ENCODE peak calls at places on chromosomes 5 and 9, in six cellular contexts. P, T, Q, N, O and X are unnamed samples.

GRCh38 chr9:3777137-3777536 is 251.3 kb upstream of the RFX3 start:
- DNase-seq in P (no peak), T (peak; percentile 46), Q (no peak), N (no peak), O (no peak), X (no peak)

GRCh38 chr5:144265643-144266042 is 95.0 kb downstream of the KCTD16 start:
- DNase-seq in P (no peak), T (no peak), Q (no peak), N (no peak), O (no peak), X (no peak)

GRCh38 chr9:115939065-115939765 is 214.4 kb upstream of the PAPPA start:
- DNase-seq in P (no peak), T (peak; percentile 43), Q (no peak), N (no peak), O (no peak), X (peak; percentile 54)

GRCh38 chr9:13716620-13717019 is 437.1 kb upstream of the MPDZ start:
- DNase-seq in P (no peak), T (no peak), Q (no peak), N (no peak), O (no peak), X (no peak)

GRCh38 chr5:59893436-59894227 is at the start of gene PDE4D:
- DNase-seq in P (no peak), T (peak; percentile 69), Q (peak; percentile 26), N (no peak), O (peak; percentile 91), X (peak; percentile 70)

GRCh38 chr9:126440938-126441337 is 114.3 kb downstream of the MVB12B start:
- DNase-seq in P (peak; percentile 76), T (no peak), Q (no peak), N (no peak), O (peak; percentile 41), X (no peak)

GRCh38 chr5:124876983-124877382 is 130.5 kb upstream of the ZNF608 start:
- DNase-seq in P (no peak), T (peak; percentile 16), Q (no peak), N (no peak), O (no peak), X (no peak)

GRCh38 chr5:6734781-6735180 is 21.5 kb downstream of the TENT4A start:
- DNase-seq in P (no peak), T (no peak), Q (peak; percentile 61), N (no peak), O (no peak), X (no peak)

GRCh38 chr5:115600771-115601170 is 1.5 kb downstream of the TICAM2 start:
- DNase-seq in P (no peak), T (no peak), Q (no peak), N (no peak), O (no peak), X (no peak)

GRCh38 chr5:143004361-143004802 is 234.2 kb downstream of the ARHGAP26 start:
- DNase-seq in P (no peak), T (peak; percentile 97), Q (no peak), N (no peak), O (no peak), X (no peak)

GRCh38 chr5:93621340-93621872 is 38.4 kb downstream of the NR2F1 start:
- DNase-seq in P (peak; percentile 81), T (peak; percentile 82), Q (no peak), N (peak; percentile 57), O (peak; percentile 60), X (no peak)

GRCh38 chr9:72695365-72695764 is 174.0 kb downstream of the TMC1 start:
- DNase-seq in P (no peak), T (no peak), Q (no peak), N (no peak), O (peak; percentile 7), X (no peak)

GRCh38 chr5:10499776-10500175 is 58.1 kb downstream of the ROPN1L start:
- DNase-seq in P (no peak), T (no peak), Q (no peak), N (no peak), O (no peak), X (no peak)

GRCh38 chr9:88828018-88828417 is 163.2 kb upstream of the S1PR3 start:
- DNase-seq in P (no peak), T (no peak), Q (no peak), N (no peak), O (no peak), X (no peak)

GRCh38 chr5:133032852-133033742 is 6.7 kb upstream of the ZCCHC10 start:
- DNase-seq in P (no peak), T (peak; percentile 23), Q (peak; percentile 38), N (no peak), O (peak; percentile 21), X (no peak)

GRCh38 chr5:150449491-150450339 is at the start of gene RPS14:
- DNase-seq in P (peak; percentile 71), T (peak; percentile 94), Q (peak; percentile 96), N (peak; percentile 66), O (peak; percentile 95), X (peak; percentile 94)